ENCODE peak calls at places on chromosomes 3 and 15, in six cellular contexts. T is astrocyte of the spinal cord, C is fibroblast of the conjunctiva, R is B cell, M is fibroblast of mammary gland, L is NCI-H2029. Q is an unnamed sample.

GRCh38 chr15:80485370-80486164 is 81.4 kb downstream of the ARNT2 start:
- DNase-seq in R (peak; percentile 25), T (no peak), M (no peak), C (no peak), L (no peak), Q (no peak)

GRCh38 chr15:55823191-55823670 is 80.3 kb upstream of the PRTG start:
- DNase-seq in C (peak; percentile 42), L (no peak), T (peak; percentile 90), R (no peak), M (peak; percentile 94), Q (peak; percentile 68)

GRCh38 chr3:107775958-107776357 is 253.2 kb downstream of the BBX start:
- DNase-seq in R (no peak), L (no peak), M (no peak), C (no peak), T (no peak), Q (no peak)

GRCh38 chr15:49953421-49953820 is 165.6 kb downstream of the ATP8B4 start:
- DNase-seq in T (no peak), M (no peak), C (no peak), L (no peak), R (no peak), Q (no peak)

GRCh38 chr15:64024172-64025050 is 21.9 kb downstream of the DAPK2 start:
- DNase-seq in T (no peak), R (no peak), M (no peak), L (no peak), C (peak; percentile 16), Q (no peak)

GRCh38 chr3:159762981-159763465 is 225.6 kb upstream of the IL12A start:
- DNase-seq in L (peak; percentile 6), C (no peak), T (peak; percentile 89), M (peak; percentile 85), R (no peak), Q (peak; percentile 78)

GRCh38 chr15:47409601-47410000 is 307.7 kb upstream of the SEMA6D start:
- DNase-seq in R (no peak), T (peak; percentile 60), M (peak; percentile 37), L (no peak), C (peak; percentile 73), Q (no peak)

GRCh38 chr3:70951937-70952492 is 631.5 kb downstream of the FOXP1 start:
- DNase-seq in T (no peak), L (no peak), M (no peak), R (no peak), C (no peak), Q (no peak)

GRCh38 chr3:68620211-68620610 is 312.1 kb downstream of the TAFA4 start:
- DNase-seq in C (no peak), L (peak; percentile 3), M (no peak), T (no peak), R (no peak), Q (no peak)

GRCh38 chr15:75625542-75626347 is at the start of gene SNUPN:
- DNase-seq in T (peak; percentile 93), R (peak; percentile 94), M (peak; percentile 84), C (peak; percentile 89), L (peak; percentile 71), Q (peak; percentile 85)

GRCh38 chr15:51094606-51095569 is at the start of gene TNFAIP8L3:
- DNase-seq in M (no peak), T (no peak), C (no peak), R (no peak), L (no peak), Q (no peak)

GRCh38 chr15:101445562-101446526 is 43.7 kb downstream of the PCSK6 start:
- DNase-seq in L (no peak), R (no peak), T (no peak), C (peak; percentile 61), M (peak; percentile 68), Q (peak; percentile 64)

GRCh38 chr3:142577701-142578308 is 728 bp downstream of the ATR start:
- DNase-seq in M (peak; percentile 37), C (no peak), R (no peak), T (peak; percentile 54), L (no peak), Q (no peak)

GRCh38 chr15:57375827-57376694 is at the start of gene CGNL1:
- DNase-seq in R (no peak), T (no peak), M (no peak), L (no peak), C (no peak), Q (no peak)

GRCh38 chr15:68658151-68658550 is 79.4 kb downstream of the CORO2B start:
- DNase-seq in L (no peak), R (no peak), C (no peak), M (no peak), T (no peak), Q (no peak)

GRCh38 chr3:4355401-4356224 is 52.4 kb downstream of the SETMAR start:
- DNase-seq in T (no peak), R (no peak), M (no peak), C (no peak), L (no peak), Q (no peak)

GRCh38 chr3:124422805-124423204 is 307.4 kb upstream of the UMPS start:
- DNase-seq in L (no peak), T (no peak), C (no peak), R (no peak), M (no peak), Q (no peak)

GRCh38 chr3:160312014-160312624 is 86.9 kb downstream of the C3orf80 start:
- DNase-seq in T (no peak), C (no peak), L (no peak), M (no peak), R (no peak), Q (no peak)

GRCh38 chr3:141278196-141279073 is 46.8 kb downstream of the PXYLP1 start:
- DNase-seq in T (peak; percentile 22), M (peak; percentile 61), L (no peak), C (no peak), R (no peak), Q (no peak)

GRCh38 chr3:193771736-193772135 is 178.7 kb downstream of the OPA1 start:
- DNase-seq in M (no peak), T (no peak), C (no peak), L (no peak), R (no peak), Q (no peak)

GRCh38 chr3:191624299-191624698 is 163.3 kb downstream of the PYDC2 start:
- DNase-seq in T (no peak), C (no peak), M (no peak), R (no peak), L (no peak), Q (no peak)

GRCh38 chr15:91857772-91858171 is 4.3 kb downstream of the SLCO3A1 start:
- DNase-seq in L (no peak), R (no peak), T (no peak), M (no peak), C (no peak), Q (no peak)

GRCh38 chr3:190064112-190064511 is 56.6 kb downstream of the P3H2 start:
- DNase-seq in R (no peak), L (no peak), M (peak; percentile 92), T (peak; percentile 95), C (peak; percentile 79), Q (peak; percentile 88)

GRCh38 chr15:37793851-37794250 is 140.6 kb upstream of the TMCO5A start:
- DNase-seq in R (no peak), C (no peak), T (no peak), M (peak; percentile 29), L (no peak), Q (no peak)

GRCh38 chr3:126921425-126921824 is 61.5 kb upstream of the PLXNA1 start:
- DNase-seq in C (no peak), L (no peak), T (no peak), R (no peak), M (no peak), Q (no peak)

GRCh38 chr15:43370975-43371974 is at the start of the genes TUBGCP4 and ZSCAN29:
- DNase-seq in L (peak; percentile 22), C (peak; percentile 63), M (peak; percentile 65), R (peak; percentile 81), T (peak; percentile 77), Q (peak; percentile 45)